ENCODE peak calls at places on chromosomes 16 and 17, in four cellular contexts. H is HepG2, M is K562, L is GM12878. A is an unnamed sample.

GRCh38 chr17:57152916-57153528 is 68.0 kb downstream of the AKAP1 start:
- DNase-seq in L (no peak), H (no peak), M (no peak), A (no peak)

GRCh38 chr17:8803531-8804416 is 4.6 kb upstream of the MFSD6L start:
- DNase-seq in H (peak; percentile 31), M (no peak), L (no peak), A (peak; percentile 43)

GRCh38 chr16:75116081-75116910 is at the start of gene LDHD:
- DNase-seq in L (no peak), H (peak; percentile 86), M (peak; percentile 79), A (peak; percentile 70)

GRCh38 chr17:17183744-17184143 is 22.4 kb downstream of the PLD6 start:
- DNase-seq in L (no peak), M (no peak), H (no peak), A (no peak)

GRCh38 chr17:55334881-55335523 is 70.2 kb downstream of the HLF start:
- DNase-seq in H (no peak), M (no peak), L (no peak), A (no peak)

GRCh38 chr17:12667299-12667958 is 1.7 kb downstream of the MYOCD start:
- DNase-seq in H (peak; percentile 62), L (no peak), M (peak; percentile 11), A (peak; percentile 42)

GRCh38 chr16:58494981-58495860 is 4.7 kb upstream of the NDRG4 start:
- DNase-seq in H (peak; percentile 96), L (peak; percentile 59), M (peak; percentile 92), A (peak; percentile 83)

GRCh38 chr17:10605221-10605783 is 51.8 kb downstream of the MYH3 start:
- DNase-seq in M (no peak), L (no peak), H (no peak), A (no peak)

GRCh38 chr16:1057252-1057932 is 15.2 kb upstream of the SSTR5 start:
- DNase-seq in H (no peak), M (peak; percentile 68), L (no peak), A (peak; percentile 81)

GRCh38 chr16:46765050-46765449 is 16.9 kb upstream of the MYLK3 start:
- DNase-seq in H (no peak), L (no peak), M (no peak), A (no peak)

GRCh38 chr17:53142890-53143289 is 679.8 kb upstream of the KIF2B start:
- DNase-seq in H (no peak), M (no peak), L (no peak), A (no peak)

GRCh38 chr17:60087882-60088669 is 9.4 kb upstream of the HEATR6 start:
- DNase-seq in L (no peak), H (peak; percentile 41), M (peak; percentile 41), A (no peak)

GRCh38 chr17:33457477-33457876 is 164.4 kb upstream of the ASIC2 start:
- DNase-seq in M (no peak), H (no peak), L (no peak), A (no peak)

GRCh38 chr16:4083347-4083870 is 32.8 kb downstream of the ADCY9 start:
- DNase-seq in L (no peak), M (no peak), H (no peak), A (no peak)

GRCh38 chr16:28977703-28978641 is 3.4 kb downstream of the SPNS1 start:
- DNase-seq in M (peak; percentile 41), L (no peak), H (peak; percentile 35), A (peak; percentile 55)

GRCh38 chr16:85514601-85515318 is 98.4 kb upstream of the GSE1 start:
- DNase-seq in M (no peak), L (no peak), H (peak; percentile 99), A (no peak)

DNA sequence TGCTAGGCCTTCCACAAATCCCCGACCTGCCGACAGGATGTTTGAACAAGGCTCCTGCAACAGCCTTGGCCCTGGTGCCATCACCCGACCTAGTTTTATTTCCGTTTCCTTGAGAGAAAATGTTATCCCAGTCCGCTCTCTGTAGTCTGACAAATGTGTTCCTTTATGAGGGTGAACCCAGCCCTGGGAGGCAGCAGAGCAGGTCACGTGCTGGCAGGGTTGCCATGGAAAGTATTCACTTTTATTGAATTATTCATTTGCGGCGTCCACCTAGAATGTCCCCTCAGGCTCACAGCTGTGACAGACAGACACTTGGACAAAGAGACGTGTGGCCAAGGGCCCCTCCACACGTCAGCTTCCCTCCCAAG is 90.0 kb downstream of the WSCD1 start:
- DNase-seq in M (no peak), H (no peak), L (no peak), A (no peak)
- TF ChIP-seq NR2C2 in M (no peak), H (no peak), L (no peak), A (no peak)

GRCh38 chr17:62856594-62856993 is 48.5 kb upstream of the MARCHF10 start:
- DNase-seq in H (no peak), M (no peak), L (no peak), A (no peak)

GRCh38 chr17:62848334-62848733 is 40.2 kb upstream of the MARCHF10 start:
- DNase-seq in M (no peak), H (no peak), L (no peak), A (no peak)

GRCh38 chr17:62854026-62854425 is 45.9 kb upstream of the MARCHF10 start:
- DNase-seq in L (no peak), M (no peak), H (no peak), A (no peak)

GRCh38 chr17:62855136-62855535 is 47.0 kb upstream of the MARCHF10 start:
- DNase-seq in H (no peak), L (no peak), M (no peak), A (no peak)

GRCh38 chr17:62852195-62852594 is 44.1 kb upstream of the MARCHF10 start:
- DNase-seq in M (no peak), L (no peak), H (no peak), A (no peak)
- TF ChIP-seq NR2C2 in M (no peak), L (no peak), H (no peak), A (no peak)

GRCh38 chr17:43171761-43172487 is 910 bp downstream of the NBR1 start:
- DNase-seq in M (peak; percentile 19), L (no peak), H (peak; percentile 79), A (no peak)
- TF ChIP-seq NR2C2 in M (no peak), L (no peak), H (no peak), A (no peak)

GRCh38 chr17:27782791-27783206 is 17.5 kb downstream of the NOS2 start:
- DNase-seq in M (no peak), H (no peak), L (no peak), A (no peak)
- TF ChIP-seq NR2C2 in M (no peak), H (no peak), L (no peak), A (no peak)

GRCh38 chr17:44935116-44935515 is 12.5 kb downstream of the KIF18B start:
- DNase-seq in M (no peak), L (no peak), H (no peak), A (no peak)
- TF ChIP-seq NR2C2 in M (no peak), L (no peak), H (no peak), A (no peak)

GRCh38 chr17:51427259-51428255 is 167.2 kb downstream of the UTP18 start:
- DNase-seq in L (peak; percentile 26), H (no peak), M (no peak), A (no peak)
- TF ChIP-seq NR2C2 in L (no peak), H (no peak), M (no peak), A (no peak)

GRCh38 chr17:76053230-76054111 is 18.8 kb downstream of the SRP68 start:
- DNase-seq in L (no peak), M (peak; percentile 57), H (no peak), A (no peak)
- TF ChIP-seq NR2C2 in L (no peak), M (no peak), H (no peak), A (no peak)